ENCODE peak calls at places on chromosomes 7 and 10, in five cellular contexts. G, U, T, M and C are unnamed samples.

GRCh38 chr7:20598479-20599419 is 16.7 kb upstream of the ABCB5 start:
- DNase-seq in G (no peak), U (no peak), T (peak), M (peak), C (no peak)

GRCh38 chr10:80599424-80599847 is 61.7 kb downstream of the SH2D4B start:
- DNase-seq in G (no peak), U (no peak), T (peak), M (peak), C (no peak)

GRCh38 chr10:71346731-71347130 is 27.7 kb downstream of the SLC29A3 start:
- DNase-seq in G (no peak), U (no peak), T (no peak), M (no peak), C (no peak)

GRCh38 chr7:139125637-139126036 is 16.1 kb upstream of the ZC3HAV1 start:
- DNase-seq in G (no peak), U (no peak), T (no peak), M (no peak), C (no peak)

GRCh38 chr7:37832194-37832593 is 16.2 kb upstream of the NME8 start:
- DNase-seq in G (peak), U (peak), T (no peak), M (no peak), C (peak)

GRCh38 chr7:727806-728460 is 852 bp upstream of the PRKAR1B start:
- DNase-seq in G (no peak), U (no peak), T (peak), M (no peak), C (no peak)

GRCh38 chr10:119498889-119499864 is 43.3 kb downstream of the RGS10 start:
- DNase-seq in G (peak), U (no peak), T (no peak), M (no peak), C (no peak)

GRCh38 chr7:80588591-80588990 is 49.9 kb upstream of the CD36 start:
- DNase-seq in G (no peak), U (no peak), T (no peak), M (no peak), C (no peak)

GRCh38 chr7:50477640-50478039 is 27.5 kb upstream of the FIGNL1 start:
- DNase-seq in G (no peak), U (no peak), T (no peak), M (no peak), C (no peak)

GRCh38 chr7:73980206-73980605 is 47.8 kb upstream of the ELN start:
- DNase-seq in G (no peak), U (no peak), T (no peak), M (no peak), C (no peak)

GRCh38 chr10:93416824-93417223 is 65.3 kb downstream of the MYOF start:
- DNase-seq in G (no peak), U (no peak), T (no peak), M (no peak), C (no peak)

GRCh38 chr10:69337312-69338132 is 59.2 kb downstream of the HK1 start:
- DNase-seq in G (no peak), U (no peak), T (no peak), M (no peak), C (no peak)

GRCh38 chr10:119291223-119291900 is 84.0 kb downstream of the GRK5 start:
- DNase-seq in G (no peak), U (no peak), T (no peak), M (no peak), C (no peak)

GRCh38 chr10:102517553-102517952 is 13.8 kb downstream of the SUFU start:
- DNase-seq in G (no peak), U (no peak), T (no peak), M (no peak), C (no peak)

GRCh38 chr10:84191106-84191505 is 3.2 kb upstream of the CDHR1 start:
- DNase-seq in G (no peak), U (no peak), T (no peak), M (no peak), C (no peak)

GRCh38 chr10:36018996-36019395 is 376.9 kb upstream of the FZD8 start:
- DNase-seq in G (no peak), U (no peak), T (no peak), M (no peak), C (no peak)

GRCh38 chr10:75145590-75145989 is 34.1 kb downstream of the SAMD8 start:
- DNase-seq in G (no peak), U (no peak), T (no peak), M (no peak), C (no peak)

GRCh38 chr7:130524628-130525027 is 32.7 kb downstream of the MEST start:
- DNase-seq in G (no peak), U (no peak), T (peak), M (no peak), C (no peak)

GRCh38 chr7:27182861-27183681 is 2.0 kb downstream of the HOXA11 start:
- DNase-seq in G (peak), U (peak), T (no peak), M (no peak), C (no peak)

GRCh38 chr10:73096041-73096451 is 620 bp downstream of the P4HA1 start:
- DNase-seq in G (peak), U (peak), T (peak), M (peak), C (no peak)

GRCh38 chr10:105592468-105592867 is 951.4 kb downstream of the SORCS3 start:
- DNase-seq in G (no peak), U (no peak), T (no peak), M (no peak), C (no peak)

GRCh38 chr7:127689194-127689772 is 37.3 kb downstream of the SND1 start:
- DNase-seq in G (no peak), U (no peak), T (no peak), M (no peak), C (no peak)

GRCh38 chr7:126443951-126444350 is 808.8 kb downstream of the GRM8 start:
- DNase-seq in G (no peak), U (no peak), T (no peak), M (no peak), C (no peak)

GRCh38 chr7:149794665-149795064 is 21.3 kb upstream of the ZNF467 start:
- DNase-seq in G (no peak), U (no peak), T (peak), M (no peak), C (no peak)

GRCh38 chr10:47207280-47207613 is 92.8 kb upstream of the GDF10 start:
- DNase-seq in G (no peak), U (no peak), T (no peak), M (no peak), C (no peak)

GRCh38 chr7:11177793-11178192 is 204.1 kb downstream of the PHF14 start:
- DNase-seq in G (no peak), U (no peak), T (no peak), M (no peak), C (no peak)

GRCh38 chr10:51629969-51630617 is 69.3 kb downstream of the CSTF2T start:
- DNase-seq in G (no peak), U (no peak), T (no peak), M (no peak), C (no peak)

GRCh38 chr7:131151034-131151433 is 176.6 kb upstream of the MKLN1 start:
- DNase-seq in G (no peak), U (no peak), T (no peak), M (no peak), C (no peak)

GRCh38 chr10:132418520-132419416 is 21.8 kb downstream of the PWWP2B start:
- DNase-seq in G (peak), U (no peak), T (peak), M (peak), C (no peak)

GRCh38 chr7:36272567-36273269 is 116.9 kb upstream of the ANLN start:
- DNase-seq in G (no peak), U (no peak), T (no peak), M (no peak), C (no peak)
- H3K4me3 ChIP-seq in G (no peak), U (no peak), T (no peak), M (no peak), C (no peak)

GRCh38 chr7:43148161-43148731 is 35.8 kb downstream of the HECW1 start:
- DNase-seq in G (no peak), U (no peak), T (no peak), M (no peak), C (no peak)
- H3K27ac ChIP-seq in G (no peak), U (no peak), T (no peak), M (no peak), C (no peak)

DNA sequence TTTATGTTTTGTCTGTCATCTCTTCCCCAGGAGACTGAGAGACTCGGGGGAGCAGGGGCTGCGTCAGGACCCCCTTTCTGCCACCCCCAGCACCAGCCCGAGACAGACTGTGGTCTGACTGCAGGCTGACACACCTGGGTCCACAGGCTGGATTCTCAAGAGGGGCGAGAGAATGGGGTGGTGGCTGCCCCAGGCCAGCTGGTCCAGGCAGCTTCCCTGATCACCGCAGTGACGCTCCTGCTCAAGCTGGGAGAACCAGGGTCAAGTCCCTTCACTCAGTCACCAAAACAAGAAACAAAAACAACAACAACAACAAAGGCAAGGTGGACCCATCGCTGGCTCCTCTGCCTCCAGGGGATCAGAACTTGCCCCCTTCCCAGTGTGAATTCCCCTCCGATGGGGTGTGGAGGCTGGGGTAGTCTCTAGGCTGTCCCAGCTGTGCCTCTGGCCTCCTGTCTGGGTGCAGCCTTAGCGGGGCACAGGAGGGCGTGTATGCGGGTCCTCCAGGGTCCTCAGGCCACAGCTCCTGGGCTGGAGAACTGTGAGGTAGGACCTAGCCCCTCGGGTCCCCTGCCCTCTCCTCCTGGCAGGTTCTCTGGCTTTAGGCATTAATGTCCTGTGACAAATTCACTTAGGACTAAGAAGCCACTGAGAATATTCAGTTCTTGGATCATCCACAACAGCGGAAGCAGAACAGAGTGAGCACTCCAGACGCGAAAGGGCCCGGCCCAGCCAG is 40.6 kb downstream of the PRKAG2 start:
- DNase-seq in G (no peak), U (no peak), T (no peak), M (no peak), C (no peak)
- H3K4me3 ChIP-seq in G (no peak), U (no peak), T (no peak), M (no peak), C (no peak)

GRCh38 chr10:122307669-122308486 is 36.8 kb downstream of the BTBD16 start:
- DNase-seq in G (no peak), U (peak), T (no peak), M (peak), C (peak)
- H3K27ac ChIP-seq in G (peak), U (peak), T (peak), M (peak), C (peak)

DNA sequence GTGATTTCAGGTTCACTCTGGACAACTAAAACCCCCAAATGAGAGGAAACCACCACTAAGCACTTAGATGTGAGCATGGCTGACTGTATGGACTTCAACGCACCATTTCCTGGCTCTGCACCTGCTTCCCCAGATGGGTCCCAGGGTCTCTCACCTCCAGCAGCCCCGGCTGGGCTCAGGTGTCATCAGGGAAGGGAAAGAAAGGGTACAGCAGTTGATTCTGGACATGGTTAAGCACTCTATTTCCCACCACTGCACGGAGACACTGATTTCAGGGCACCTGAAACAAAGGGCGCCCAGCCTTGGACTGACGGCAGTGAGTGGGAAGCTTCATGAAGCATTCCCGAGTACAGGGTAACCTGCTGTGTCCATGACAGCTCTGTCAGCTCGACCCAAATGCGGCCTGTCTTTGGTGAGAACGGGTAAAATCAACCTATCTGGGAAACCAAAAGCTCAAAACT is 19.0 kb downstream of the FAM53B start:
- DNase-seq in G (no peak), U (no peak), T (no peak), M (peak), C (no peak)
- H3K4me3 ChIP-seq in G (no peak), U (no peak), T (no peak), M (no peak), C (no peak)